ENCODE peak calls at places on chromosomes 7 and 10, in nine cellular contexts. K is adrenal gland, Z is ovary, O is fibroblast of villous mesenchyme, H is astrocyte of the spinal cord, L is A549, I is AG09309, N is epithelial cell of esophagus, B is fibroblast of pulmonary artery. W is an unnamed sample.

GRCh38 chr7:87420173-87420572 is 55.3 kb downstream of the ABCB4 start:
- DNase-seq in K (no peak), Z (no peak), O (no peak), H (no peak), L (no peak), I (no peak), N (no peak), B (no peak), W (no peak)

GRCh38 chr10:17850526-17850925 is 41.4 kb downstream of the MRC1 start:
- DNase-seq in K (no peak), Z (no peak), O (no peak), H (no peak), L (no peak), I (no peak), N (no peak), B (no peak), W (no peak)

GRCh38 chr7:2126621-2127020 is 106.1 kb downstream of the MAD1L1 start:
- DNase-seq in K (no peak), Z (no peak), O (no peak), H (no peak), L (no peak), I (no peak), N (no peak), B (no peak), W (no peak)

GRCh38 chr7:98548981-98549380 is 68.1 kb upstream of the NPTX2 start:
- DNase-seq in K (no peak), Z (no peak), O (no peak), H (no peak), L (no peak), I (no peak), N (no peak), B (no peak), W (peak; percentile 16)

GRCh38 chr7:40268836-40269235 is 134.0 kb downstream of the SUGCT start:
- DNase-seq in K (peak; percentile 13), Z (no peak), O (no peak), H (no peak), L (no peak), I (no peak), N (no peak), B (no peak), W (no peak)

GRCh38 chr7:124702385-124702784 is 63.2 kb downstream of the GPR37 start:
- DNase-seq in K (no peak), Z (no peak), O (peak; percentile 34), H (peak; percentile 42), L (no peak), I (no peak), N (peak; percentile 44), B (no peak), W (no peak)

GRCh38 chr10:117346574-117346973 is 28.7 kb downstream of the PDZD8 start:
- DNase-seq in K (no peak), Z (no peak), O (no peak), H (no peak), L (no peak), I (no peak), N (no peak), B (no peak), W (no peak)

GRCh38 chr7:116528008-116528789 is 3.4 kb downstream of the CAV1 start:
- DNase-seq in K (peak; percentile 19), Z (peak; percentile 50), O (peak; percentile 94), H (peak; percentile 95), L (peak; percentile 71), I (peak; percentile 80), N (peak; percentile 89), B (peak; percentile 96), W (peak; percentile 98)

GRCh38 chr7:97871659-97872024 is 566 bp downstream of the ASNS start:
- DNase-seq in K (no peak), Z (peak; percentile 33), O (no peak), H (no peak), L (no peak), I (no peak), N (peak; percentile 14), B (no peak), W (no peak)

GRCh38 chr10:60684091-60684490 is 94.2 kb upstream of the CDK1 start:
- DNase-seq in K (no peak), Z (no peak), O (no peak), H (no peak), L (no peak), I (no peak), N (no peak), B (no peak), W (no peak)

GRCh38 chr7:18040196-18040595 is 12.6 kb upstream of the PRPS1L1 start:
- DNase-seq in K (no peak), Z (no peak), O (peak; percentile 44), H (peak; percentile 81), L (no peak), I (no peak), N (peak; percentile 29), B (peak; percentile 54), W (peak; percentile 51)

GRCh38 chr10:2121944-2122343 is 384.6 kb upstream of the ADARB2 start:
- DNase-seq in K (no peak), Z (no peak), O (no peak), H (no peak), L (no peak), I (no peak), N (no peak), B (no peak), W (no peak)

GRCh38 chr10:118564652-118565051 is 30.8 kb downstream of the PRLHR start:
- DNase-seq in K (no peak), Z (no peak), O (no peak), H (no peak), L (peak; percentile 35), I (no peak), N (peak; percentile 56), B (peak; percentile 35), W (peak; percentile 61)
- TF ChIP-seq CTCF in K (no peak), Z (no peak), O (peak; percentile 20), H (peak; percentile 29), L (peak; percentile 16), I (peak; percentile 27), N (peak; percentile 58), B (peak; percentile 30), W (no peak)

GRCh38 chr7:36109013-36109627 is 43.9 kb upstream of the EEPD1 start:
- DNase-seq in K (no peak), Z (no peak), O (no peak), H (no peak), L (no peak), I (no peak), N (no peak), B (no peak), W (no peak)

GRCh38 chr7:36112969-36113368 is 40.1 kb upstream of the EEPD1 start:
- DNase-seq in K (no peak), Z (no peak), O (no peak), H (no peak), L (no peak), I (no peak), N (no peak), B (no peak), W (no peak)

GRCh38 chr7:36110584-36110983 is 42.5 kb upstream of the EEPD1 start:
- DNase-seq in K (no peak), Z (no peak), O (no peak), H (no peak), L (no peak), I (no peak), N (no peak), B (no peak), W (no peak)

GRCh38 chr7:36103837-36104561 is 49.1 kb upstream of the EEPD1 start:
- DNase-seq in K (no peak), Z (no peak), O (no peak), H (no peak), L (no peak), I (no peak), N (no peak), B (no peak), W (no peak)

GRCh38 chr7:36107926-36108631 is 45.0 kb upstream of the EEPD1 start:
- DNase-seq in K (no peak), Z (no peak), O (no peak), H (no peak), L (no peak), I (no peak), N (no peak), B (no peak), W (no peak)
- H3K4me3 ChIP-seq in K (no peak overlapping the region), Z (no peak overlapping the region), O (no peak overlapping the region), H (no peak overlapping the region), L (no peak overlapping the region), I (no peak overlapping the region), N (no peak overlapping the region), B (no peak overlapping the region), W (no peak overlapping the region)

GRCh38 chr10:21032587-21033319 is 135.6 kb upstream of the NEBL start:
- DNase-seq in K (no peak), Z (no peak), O (no peak), H (no peak), L (no peak), I (no peak), N (no peak), B (no peak), W (no peak)

GRCh38 chr10:21034241-21034640 is 137.1 kb upstream of the NEBL start:
- DNase-seq in K (no peak), Z (no peak), O (no peak), H (no peak), L (no peak), I (no peak), N (no peak), B (no peak), W (no peak)

GRCh38 chr10:21031232-21031790 is 134.2 kb upstream of the NEBL start:
- DNase-seq in K (no peak), Z (no peak), O (no peak), H (no peak), L (no peak), I (no peak), N (no peak), B (peak; percentile 21), W (no peak)

GRCh38 chr10:21030096-21030495 is 133.0 kb upstream of the NEBL start:
- DNase-seq in K (peak; percentile 19), Z (no peak), O (peak; percentile 10), H (peak; percentile 22), L (peak; percentile 21), I (no peak), N (peak; percentile 62), B (peak; percentile 94), W (no peak)
- TF ChIP-seq CTCF in K (no peak), Z (no peak), O (no peak), H (no peak), L (no peak), I (no peak), N (no peak), B (no peak), W (no peak)

GRCh38 chr10:22657566-22658190 is 56.7 kb downstream of the PIP4K2A start:
- DNase-seq in K (no peak), Z (no peak), O (peak; percentile 28), H (peak; percentile 26), L (no peak), I (no peak), N (no peak), B (peak; percentile 68), W (no peak)

GRCh38 chr10:22656056-22656455 is 58.3 kb downstream of the PIP4K2A start:
- DNase-seq in K (no peak), Z (no peak), O (no peak), H (no peak), L (no peak), I (no peak), N (no peak), B (no peak), W (no peak)

GRCh38 chr10:22657028-22657427 is 57.4 kb downstream of the PIP4K2A start:
- DNase-seq in K (no peak), Z (no peak), O (no peak), H (no peak), L (no peak), I (no peak), N (no peak), B (peak; percentile 12), W (no peak)

GRCh38 chr10:22652988-22653431 is 61.4 kb downstream of the PIP4K2A start:
- DNase-seq in K (no peak), Z (no peak), O (no peak), H (no peak), L (no peak), I (no peak), N (no peak), B (no peak), W (no peak)

GRCh38 chr10:22655312-22655973 is 58.9 kb downstream of the PIP4K2A start:
- DNase-seq in K (no peak), Z (no peak), O (peak; percentile 87), H (peak; percentile 52), L (peak; percentile 14), I (peak; percentile 34), N (peak; percentile 91), B (peak; percentile 84), W (peak; percentile 81)
- H3K4me3 ChIP-seq in K (no peak overlapping the region), Z (no peak overlapping the region), O (no peak overlapping the region), H (no peak overlapping the region), L (no peak overlapping the region), I (no peak overlapping the region), N (no peak overlapping the region), B (no peak overlapping the region), W (no peak overlapping the region)